ENCODE peak calls at places on chromosomes 12 and 14, in eight cellular contexts. W is tibial artery; R is HTR-8/SVneo; Q is anterior cingulate cortex; A is T-helper 2 cell; I is activated T-cell treated with anti-CD3 and anti-CD28 coated beads, Interleukin-2, amount 50 U/mL, for 72 hours; L is T-helper 9 cell; C is HFF-Myc. E is an unnamed sample.

GRCh38 chr12:27545666-27546065 is 21.7 kb downstream of the PPFIBP1 start:
- DNase-seq in L (no peak), W (no peak), C (no peak), Q (no peak), A (no peak), I (no peak), R (no peak), E (no peak)

GRCh38 chr12:105622846-105623245 is 292.4 kb downstream of the C12orf75 start:
- DNase-seq in A (no peak), L (no peak), R (no peak), I (no peak), C (no peak), W (no peak), Q (no peak), E (peak)

GRCh38 chr12:120234643-120235368 is 30.7 kb downstream of the PXN start:
- DNase-seq in A (no peak), W (peak), I (no peak), R (peak), C (peak), L (no peak), Q (peak), E (peak)

GRCh38 chr14:68233385-68233784 is 413.8 kb downstream of the RAD51B start:
- DNase-seq in A (no peak), R (no peak), C (no peak), L (no peak), W (no peak), I (no peak), Q (no peak), E (no peak)

GRCh38 chr14:24147761-24148428 is 597 bp downstream of the RNF31 start:
- DNase-seq in L (no peak), R (no peak), Q (no peak), I (no peak), W (no peak), C (no peak), A (no peak), E (no peak)

GRCh38 chr14:99672506-99673327 is 11.4 kb upstream of the CYP46A1 start:
- DNase-seq in R (no peak), A (no peak), C (no peak), I (no peak), L (no peak), Q (no peak), W (no peak), E (no peak)

GRCh38 chr14:104968153-104968527 is 10.0 kb downstream of the AHNAK2 start:
- DNase-seq in W (peak), I (no peak), Q (no peak), C (no peak), A (no peak), L (no peak), R (peak), E (peak)

GRCh38 chr12:25829192-25829591 is 129.3 kb upstream of the RASSF8 start:
- DNase-seq in W (peak), I (no peak), R (peak), Q (no peak), C (peak), L (no peak), A (no peak), E (no peak)

GRCh38 chr12:101678081-101678480 is 19.4 kb upstream of the CHPT1 start:
- DNase-seq in L (no peak), W (no peak), A (no peak), C (no peak), Q (no peak), I (no peak), R (no peak), E (no peak)

GRCh38 chr14:76729953-76730505 is 31.2 kb upstream of the VASH1 start:
- DNase-seq in L (no peak), W (no peak), I (no peak), R (no peak), A (no peak), Q (no peak), C (no peak), E (no peak)

GRCh38 chr12:116075251-116075650 is 202.2 kb downstream of the MED13L start:
- DNase-seq in I (no peak), Q (no peak), A (no peak), L (no peak), R (no peak), W (no peak), C (no peak), E (no peak)

E was measured in WERI-Rb-1.